ENCODE peak calls at places on chromosome 16, in six cellular contexts. F is hepatocyte, O is HCT116, K is astrocyte, R is PC-3, Z is GM23248. L is an unnamed sample.

GRCh38 chr16:57252148-57252721 is 7.2 kb downstream of the ARL2BP start:
- DNase-seq in F (peak; percentile 61), O (no peak), K (no peak), R (no peak), Z (no peak), L (no peak)

GRCh38 chr16:15041260-15042011 is 14.4 kb downstream of the NTAN1 start:
- DNase-seq in F (no peak), O (no peak), K (peak; percentile 38), R (no peak), Z (peak; percentile 94), L (no peak)

GRCh38 chr16:75011634-75012307 is 12.9 kb downstream of the ZNRF1 start:
- DNase-seq in F (peak; percentile 35), O (peak; percentile 75), K (peak; percentile 94), R (peak; percentile 83), Z (peak; percentile 93), L (peak; percentile 41)

GRCh38 chr16:57540906-57541753 is 1.3 kb upstream of the ADGRG5 start:
- DNase-seq in F (no peak), O (no peak), K (no peak), R (no peak), Z (no peak), L (peak; percentile 40)

GRCh38 chr16:68901910-68902309 is 58.6 kb downstream of the TANGO6 start:
- DNase-seq in F (no peak), O (no peak), K (peak; percentile 58), R (peak; percentile 42), Z (peak; percentile 77), L (no peak)

GRCh38 chr16:23691483-23692189 is 12.9 kb downstream of the PLK1 start:
- DNase-seq in F (no peak), O (no peak), K (no peak), R (peak; percentile 38), Z (peak; percentile 24), L (no peak)

GRCh38 chr16:24993722-24994686 is 21.2 kb downstream of the ARHGAP17 start:
- DNase-seq in F (peak; percentile 66), O (peak; percentile 54), K (peak; percentile 96), R (peak; percentile 90), Z (peak; percentile 96), L (peak; percentile 44)

GRCh38 chr16:82091225-82091624 is 56.2 kb downstream of the HSD17B2 start:
- DNase-seq in F (peak; percentile 16), O (no peak), K (peak; percentile 72), R (peak; percentile 23), Z (peak; percentile 66), L (no peak)

GRCh38 chr16:1631230-1631629 is 19.1 kb downstream of the CRAMP1 start:
- DNase-seq in F (no peak), O (no peak), K (no peak), R (no peak), Z (no peak), L (no peak)

GRCh38 chr16:1626776-1627175 is 14.6 kb downstream of the CRAMP1 start:
- DNase-seq in F (no peak), O (no peak), K (no peak), R (no peak), Z (no peak), L (no peak)

GRCh38 chr16:1630450-1631213 is 18.5 kb downstream of the CRAMP1 start:
- DNase-seq in F (no peak), O (no peak), K (no peak), R (no peak), Z (no peak), L (no peak)

GRCh38 chr16:1621851-1622250 is 9.7 kb downstream of the CRAMP1 start:
- DNase-seq in F (no peak), O (no peak), K (no peak), R (no peak), Z (no peak), L (no peak)

GRCh38 chr16:1626327-1626726 is 14.2 kb downstream of the CRAMP1 start:
- DNase-seq in F (no peak), O (no peak), K (no peak), R (no peak), Z (no peak), L (no peak)
- H3K79me2 ChIP-seq in F (peaks cover 100% of the 10 kb centered on the region), O (peaks cover 90% of the 10 kb centered on the region), K (peaks cover 98% of the 10 kb centered on the region), R (peaks cover 90% of the 10 kb centered on the region), Z (peaks cover 100% of the 10 kb centered on the region), L (peaks cover 85% of the 10 kb centered on the region)

GRCh38 chr16:48405907-48406306 is 20.7 kb upstream of the SIAH1 start:
- DNase-seq in F (peak; percentile 50), O (no peak), K (no peak), R (no peak), Z (no peak), L (no peak)

GRCh38 chr16:48405153-48405552 is 19.9 kb upstream of the SIAH1 start:
- DNase-seq in F (no peak), O (no peak), K (no peak), R (no peak), Z (no peak), L (no peak)

GRCh38 chr16:48413291-48413690 is 28.1 kb upstream of the SIAH1 start:
- DNase-seq in F (no peak), O (no peak), K (no peak), R (no peak), Z (no peak), L (no peak)

GRCh38 chr16:48408688-48409087 is 23.5 kb upstream of the SIAH1 start:
- DNase-seq in F (no peak), O (no peak), K (peak; percentile 90), R (peak; percentile 28), Z (peak; percentile 49), L (no peak)

GRCh38 chr16:48409839-48410610 is 24.8 kb upstream of the SIAH1 start:
- DNase-seq in F (peak; percentile 86), O (no peak), K (peak; percentile 94), R (peak; percentile 76), Z (peak; percentile 94), L (no peak)
- H2AFZ ChIP-seq in F (no peak overlapping the region), O (no peak overlapping the region), K (peak overlapping the region; percentile 54), R (peak overlapping the region; percentile 71), Z (peak overlapping the region; percentile 26), L (peak overlapping the region; percentile 17)

DNA sequence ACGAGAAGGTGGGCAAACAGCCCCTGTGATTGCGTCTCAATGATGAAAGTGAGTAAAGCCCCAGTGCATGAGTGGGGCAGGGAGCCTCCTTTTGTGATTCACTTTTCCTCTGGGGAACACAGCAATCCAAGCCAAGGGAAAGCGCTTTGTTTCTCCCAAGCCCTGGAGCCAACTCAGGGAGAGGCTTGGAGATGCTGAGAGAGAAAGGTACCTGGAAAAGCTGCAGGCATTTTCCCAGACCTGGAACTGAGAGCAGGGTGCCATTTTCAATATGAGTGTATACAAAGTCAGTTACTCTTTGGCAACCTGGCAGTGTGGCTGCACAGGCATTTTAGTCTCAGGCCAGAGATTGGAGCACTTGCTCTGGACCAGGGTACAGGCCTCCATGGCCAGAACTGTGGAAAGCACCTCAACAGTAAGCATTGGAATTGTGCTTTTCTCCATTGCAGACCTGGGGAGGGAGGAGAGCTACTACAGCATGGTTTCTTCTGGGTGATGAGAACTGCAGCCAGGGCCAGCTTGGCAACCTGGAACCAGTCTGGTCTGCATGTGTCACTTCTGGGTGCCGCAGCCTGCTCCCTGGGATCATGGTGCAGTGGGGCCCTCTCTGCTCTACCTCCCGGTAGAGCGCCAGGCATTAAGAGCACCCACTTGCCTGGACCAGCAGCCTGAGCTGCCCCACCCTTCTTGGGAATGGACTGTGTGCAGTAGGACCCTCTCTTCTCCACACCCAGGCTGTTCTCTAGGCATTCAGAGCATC is 89.0 kb upstream of the CDH5 start:
- DNase-seq in F (no peak), O (no peak), K (no peak), R (no peak), Z (no peak), L (no peak)
- H3K79me2 ChIP-seq in F (no peaks in the 10 kb centered on the region), O (no peaks in the 10 kb centered on the region), K (no peaks in the 10 kb centered on the region), R (no peaks in the 10 kb centered on the region), Z (no peaks in the 10 kb centered on the region), L (no peaks in the 10 kb centered on the region)

GRCh38 chr16:70441406-70441990 is 2.6 kb upstream of the ST3GAL2 start:
- DNase-seq in F (no peak), O (no peak), K (no peak), R (no peak), Z (no peak), L (no peak)

GRCh38 chr16:70437017-70437581 is 1.8 kb downstream of the ST3GAL2 start:
- DNase-seq in F (peak; percentile 72), O (no peak), K (peak; percentile 90), R (no peak), Z (peak; percentile 77), L (no peak)

GRCh38 chr16:70437582-70438324 is 1.1 kb downstream of the ST3GAL2 start:
- DNase-seq in F (no peak), O (no peak), K (peak; percentile 62), R (peak; percentile 9), Z (peak; percentile 86), L (no peak)

GRCh38 chr16:70438983-70439862 is at the start of gene ST3GAL2:
- DNase-seq in F (peak; percentile 97), O (peak; percentile 54), K (peak; percentile 79), R (peak; percentile 84), Z (peak; percentile 96), L (peak; percentile 41)

GRCh38 chr16:70438325-70438982 is 446 bp downstream of the ST3GAL2 start:
- DNase-seq in F (no peak), O (no peak), K (no peak), R (no peak), Z (no peak), L (no peak)
- H2AFZ ChIP-seq in F (peak overlapping the region; percentile 26), O (no peak overlapping the region), K (peak overlapping the region; percentile 28), R (peak overlapping the region; percentile 23), Z (peak overlapping the region; percentile 66), L (peak overlapping the region; percentile 60)

GRCh38 chr16:4345439-4346204 is 5.5 kb downstream of the PAM16 start:
- DNase-seq in F (no peak), O (no peak), K (no peak), R (no peak), Z (no peak), L (no peak)
- H3K79me2 ChIP-seq in F (peaks cover 83% of the 10 kb centered on the region), O (peaks cover 100% of the 10 kb centered on the region), K (peaks cover 82% of the 10 kb centered on the region), R (peaks cover 68% of the 10 kb centered on the region), Z (peaks cover 93% of the 10 kb centered on the region), L (peaks cover 77% of the 10 kb centered on the region)

GRCh38 chr16:87156195-87156594 is 161.0 kb downstream of the C16orf95 start:
- DNase-seq in F (no peak), O (no peak), K (no peak), R (no peak), Z (no peak), L (no peak)

GRCh38 chr16:87160752-87161337 is 156.3 kb downstream of the C16orf95 start:
- DNase-seq in F (no peak), O (no peak), K (no peak), R (peak; percentile 50), Z (no peak), L (peak; percentile 13)

GRCh38 chr16:87163637-87164036 is 153.6 kb downstream of the C16orf95 start:
- DNase-seq in F (no peak), O (no peak), K (no peak), R (no peak), Z (peak; percentile 26), L (no peak)

GRCh38 chr16:87161822-87162676 is 155.1 kb downstream of the C16orf95 start:
- DNase-seq in F (no peak), O (no peak), K (no peak), R (no peak), Z (no peak), L (no peak)

DNA sequence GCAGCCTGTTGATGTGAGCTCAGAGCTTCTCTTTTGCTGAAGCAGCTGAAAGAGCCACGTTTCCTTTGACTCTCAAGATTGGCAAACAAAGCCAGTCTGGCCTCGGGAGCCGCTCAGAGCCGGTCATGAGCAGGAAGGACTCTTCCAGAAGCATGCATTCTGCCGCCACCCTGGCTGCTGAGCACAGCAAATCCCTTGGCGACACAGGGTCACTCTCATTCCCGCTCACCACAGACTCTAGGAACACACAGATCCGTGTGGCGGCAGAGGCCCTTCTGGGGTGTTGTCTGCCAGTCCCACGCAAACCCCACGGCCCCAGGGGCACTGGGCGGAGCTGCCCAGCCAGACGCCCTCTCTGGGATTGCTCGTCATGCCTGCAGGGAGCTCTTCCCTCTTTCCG is 157.0 kb downstream of the C16orf95 start:
- DNase-seq in F (peak; percentile 50), O (no peak), K (no peak), R (no peak), Z (peak; percentile 36), L (no peak)
- H2AFZ ChIP-seq in F (no peak overlapping the region), O (no peak overlapping the region), K (peak overlapping the region; percentile 44), R (no peak overlapping the region), Z (peak overlapping the region; percentile 33), L (no peak overlapping the region)

L was measured in keratinocyte.